ENCODE peak calls at places on chromosomes 5 and 9, in four cellular contexts. J is heart right ventricle, S is neural progenitor cell, B is HCT116. V is an unnamed sample. For H3K36me3 and H3K4me1, the result is how much of the 10 kb centered on the place peaks cover.

GRCh38 chr5:137269297-137269696 is 229.8 kb downstream of the SPOCK1 start:
- DNase-seq in J (no peak), S (no peak), B (no peak), V (no peak)

GRCh38 chr5:32115985-32116384 is 58.1 kb downstream of the GOLPH3 start:
- DNase-seq in J (no peak), S (no peak), B (no peak), V (no peak)

GRCh38 chr5:75510417-75510835 is 1.0 kb downstream of the CERT1 start:
- DNase-seq in J (no peak), S (no peak), B (no peak), V (no peak)

GRCh38 chr5:177446184-177447065 is at the start of gene PRR7:
- DNase-seq in J (peak), S (peak), B (no peak), V (peak)

GRCh38 chr9:77293949-77294348 is 116.6 kb downstream of the VPS13A start:
- DNase-seq in J (no peak), S (no peak), B (no peak), V (no peak)

GRCh38 chr5:58466939-58467338 is 7.1 kb upstream of the PLK2 start:
- DNase-seq in J (no peak), S (peak), B (no peak), V (no peak)

GRCh38 chr5:139667730-139668063 is 19.5 kb downstream of the CXXC5 start:
- DNase-seq in J (no peak), S (no peak), B (no peak), V (no peak)

GRCh38 chr5:53749611-53750010 is 189.2 kb downstream of the NDUFS4 start:
- DNase-seq in J (no peak), S (no peak), B (no peak), V (no peak)

GRCh38 chr5:37886207-37886905 is 46.5 kb upstream of the GDNF start:
- DNase-seq in J (no peak), S (peak), B (no peak), V (no peak)

GRCh38 chr9:118009585-118009984 is 305.4 kb downstream of the TLR4 start:
- DNase-seq in J (no peak), S (peak), B (no peak), V (no peak)

GRCh38 chr5:90135979-90136378 is 273.6 kb downstream of the CETN3 start:
- DNase-seq in J (no peak), S (peak), B (no peak), V (peak)

DNA sequence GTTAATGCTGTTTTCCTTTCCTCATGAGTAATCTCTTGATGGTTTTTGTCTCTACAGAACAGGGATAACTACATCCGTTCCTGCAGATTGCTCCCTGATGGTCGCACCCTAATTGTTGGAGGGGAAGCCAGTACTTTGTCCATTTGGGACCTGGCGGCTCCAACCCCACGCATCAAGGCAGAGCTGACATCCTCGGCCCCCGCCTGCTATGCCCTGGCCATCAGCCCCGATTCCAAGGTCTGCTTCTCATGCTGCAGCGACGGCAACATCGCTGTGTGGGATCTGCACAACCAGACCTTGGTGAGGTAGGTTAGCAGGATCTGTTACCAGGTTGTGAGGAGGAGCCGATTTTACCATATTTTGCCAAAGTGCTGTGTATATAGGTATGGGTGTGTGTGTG is 148.2 kb downstream of the TLE4 start:
- DNase-seq in J (no peak), S (no peak), B (no peak), V (no peak)
- H3K36me3 ChIP-seq in J (half or more), S (under half), B (under half), V (under half)

DNA sequence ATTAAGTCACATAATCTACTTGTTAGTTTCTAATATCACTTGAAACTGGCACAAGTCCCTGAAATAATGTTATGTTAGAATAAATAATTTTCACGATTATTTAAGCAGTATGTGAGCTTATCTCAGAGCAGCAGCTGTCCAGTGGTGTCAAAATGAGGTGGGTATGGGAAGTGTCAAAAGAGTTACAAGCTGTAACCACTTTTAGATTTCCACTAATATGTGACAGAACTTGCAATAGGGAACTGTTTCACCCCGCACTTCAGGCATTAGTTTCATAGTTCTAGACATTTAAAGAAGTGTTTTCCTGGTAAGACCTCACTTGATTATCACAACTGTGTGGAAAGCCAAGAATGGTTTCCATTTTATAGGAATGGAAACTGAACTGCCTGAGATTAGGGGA is 2.9 kb upstream of the ISCA1 start:
- DNase-seq in J (no peak), S (no peak), B (no peak), V (no peak)
- TF ChIP-seq CTCF in J (no peak), S (no peak), B (no peak), V (no peak)

GRCh38 chr9:124284940-124285441 is 27.2 kb downstream of the NEK6 start:
- DNase-seq in J (no peak), S (no peak), B (no peak), V (no peak)

GRCh38 chr9:124285903-124286291 is 28.1 kb downstream of the NEK6 start:
- DNase-seq in J (peak), S (no peak), B (no peak), V (peak)

GRCh38 chr9:124284237-124284831 is 26.6 kb downstream of the NEK6 start:
- DNase-seq in J (peak), S (no peak), B (no peak), V (no peak)

GRCh38 chr9:124286292-124286931 is 28.7 kb downstream of the NEK6 start:
- DNase-seq in J (no peak), S (no peak), B (peak), V (peak)

GRCh38 chr9:124285490-124285889 is 27.7 kb downstream of the NEK6 start:
- DNase-seq in J (no peak), S (no peak), B (no peak), V (no peak)
- H3K4me1 ChIP-seq in J (half or more), S (under half), B (under half), V (under half)

GRCh38 chr5:171355302-171355724 is 32.3 kb upstream of the NPM1 start:
- DNase-seq in J (no peak), S (no peak), B (no peak), V (no peak)
- H3K36me3 ChIP-seq in J (under half), S (under half), B (under half), V (under half)

DNA sequence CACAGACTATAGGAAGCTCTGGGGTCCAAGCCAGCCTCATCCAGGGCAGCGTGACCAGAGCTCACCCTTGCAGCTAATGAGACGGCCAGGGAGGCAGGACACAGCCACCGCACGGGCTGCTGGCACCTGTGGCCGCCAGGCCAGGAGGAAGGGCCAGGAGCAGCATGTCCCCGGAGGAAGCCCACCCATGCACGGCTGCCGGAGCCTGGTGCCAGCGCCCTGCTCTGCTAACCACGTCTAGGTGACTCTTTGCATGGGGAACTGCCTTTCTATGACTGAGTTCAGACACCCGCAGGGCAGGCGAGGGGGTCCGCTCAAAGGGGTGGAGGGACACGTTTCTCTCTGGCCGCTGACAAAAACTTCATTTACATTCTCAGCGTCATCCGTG is 68.5 kb upstream of the SARDH start:
- DNase-seq in J (no peak), S (no peak), B (no peak), V (no peak)
- TF ChIP-seq CTCF in J (no peak), S (no peak), B (no peak), V (no peak)

GRCh38 chr9:35518981-35519679 is 29.2 kb downstream of the RUSC2 start:
- DNase-seq in J (peak), S (no peak), B (no peak), V (no peak)

GRCh38 chr9:35518212-35518917 is 28.5 kb downstream of the RUSC2 start:
- DNase-seq in J (no peak), S (peak), B (peak), V (no peak)

GRCh38 chr9:35521708-35522107 is 31.8 kb downstream of the RUSC2 start:
- DNase-seq in J (no peak), S (no peak), B (no peak), V (no peak)

GRCh38 chr9:35520404-35520790 is 30.5 kb downstream of the RUSC2 start:
- DNase-seq in J (no peak), S (no peak), B (no peak), V (no peak)

GRCh38 chr9:35519697-35520403 is 29.9 kb downstream of the RUSC2 start:
- DNase-seq in J (no peak), S (no peak), B (no peak), V (no peak)
- H3K4me1 ChIP-seq in J (half or more), S (under half), B (half or more), V (under half)

GRCh38 chr9:134049772-134050588 is 17.8 kb downstream of the BRD3 start:
- DNase-seq in J (no peak), S (no peak), B (no peak), V (peak)
- H3K36me3 ChIP-seq in J (half or more), S (under half), B (under half), V (under half)

DNA sequence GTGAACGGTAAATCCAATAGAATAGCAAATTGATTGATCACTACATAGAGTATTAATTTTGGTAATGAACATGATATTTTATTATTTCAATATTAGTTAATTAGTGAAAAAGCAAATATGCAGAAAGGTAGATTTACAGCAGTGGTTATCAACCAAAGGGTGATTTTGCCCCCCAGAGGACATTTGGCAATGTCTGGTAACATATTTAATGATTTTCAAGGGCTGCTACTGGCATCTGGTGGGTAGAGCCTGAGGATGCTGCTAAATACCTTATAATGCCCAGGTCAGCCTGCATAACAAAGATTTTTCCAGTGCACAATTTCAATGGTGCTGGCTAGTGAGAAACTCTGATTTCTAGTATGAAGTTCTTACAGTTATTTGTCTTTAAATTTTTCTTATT is 1313.7 kb downstream of the PTPRD start:
- DNase-seq in J (no peak), S (peak), B (no peak), V (no peak)
- TF ChIP-seq CTCF in J (no peak), S (peak), B (no peak), V (no peak)

GRCh38 chr9:27382989-27383388 is 86.0 kb upstream of the EQTN start:
- DNase-seq in J (no peak), S (no peak), B (no peak), V (no peak)

GRCh38 chr9:27382308-27382707 is 85.4 kb upstream of the EQTN start:
- DNase-seq in J (no peak), S (no peak), B (no peak), V (peak)

GRCh38 chr9:27377811-27378345 is 80.9 kb upstream of the EQTN start:
- DNase-seq in J (no peak), S (no peak), B (no peak), V (no peak)

GRCh38 chr9:27377147-27377807 is 80.3 kb upstream of the EQTN start:
- DNase-seq in J (no peak), S (no peak), B (no peak), V (no peak)

GRCh38 chr9:27379311-27380236 is 82.6 kb upstream of the EQTN start:
- DNase-seq in J (no peak), S (no peak), B (no peak), V (no peak)
- H3K4me1 ChIP-seq in J (under half), S (under half), B (under half), V (half or more)

GRCh38 chr5:106288977-106289376 is 1381.8 kb downstream of the EFNA5 start:
- DNase-seq in J (no peak), S (no peak), B (no peak), V (no peak)

GRCh38 chr5:106290841-106291240 is 1379.9 kb downstream of the EFNA5 start:
- DNase-seq in J (no peak), S (no peak), B (no peak), V (no peak)

DNA sequence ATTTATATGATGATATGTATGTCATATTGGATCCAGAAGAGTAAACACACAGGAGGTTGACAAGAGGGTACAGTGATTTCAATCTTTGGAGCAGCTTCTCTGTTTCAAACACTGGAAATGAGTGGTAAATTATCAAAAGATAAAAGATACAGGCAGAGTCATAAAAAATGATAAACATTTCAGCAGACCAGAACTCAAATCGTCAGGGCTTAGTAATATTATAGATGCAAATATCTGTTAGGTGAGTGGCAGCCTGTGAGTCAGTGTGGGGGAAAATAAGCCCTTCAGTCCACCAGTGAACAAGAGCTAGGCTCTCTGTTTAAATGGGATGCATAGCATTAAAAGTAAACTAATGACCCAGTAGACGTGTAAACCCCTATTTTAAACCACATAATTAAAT is 1378.1 kb downstream of the EFNA5 start:
- DNase-seq in J (no peak), S (no peak), B (no peak), V (no peak)
- H3K36me3 ChIP-seq in J (under half), S (under half), B (under half), V (under half)

V was measured in mucosa of descending colon.